ENCODE peak calls at places on chromosomes 5 and 9, in nine cellular contexts. R is type B pancreatic cell; D is NCI-H1105; V is pancreas; O is CD4-positive, alpha-beta memory T cell; P is NCI-H1092; G is naive thymus-derived CD4-positive, alpha-beta T cell; Y is stimulated activated CD8-positive, alpha-beta memory T cell treated with anti-CD3 and anti-CD28 coated beads, Interleukin-15, amount 100 ng/mL, for 24 hours; S is 8988T. C is an unnamed sample.

GRCh38 chr9:130451004-130451390 is 6.2 kb downstream of the ASS1 start:
- DNase-seq in O (no peak), V (peak), D (no peak), Y (no peak), G (no peak), R (no peak), S (no peak), P (no peak), C (no peak)

GRCh38 chr5:16736158-16736994 is 119.6 kb upstream of the RETREG1 start:
- DNase-seq in V (no peak), R (no peak), Y (no peak), S (no peak), G (no peak), D (peak), O (no peak), P (peak), C (peak)

GRCh38 chr5:115661156-115661555 is 35.3 kb upstream of the TMED7 start:
- DNase-seq in R (no peak), O (no peak), P (no peak), G (no peak), V (no peak), D (no peak), Y (no peak), S (no peak), C (no peak)

GRCh38 chr5:107472620-107473064 is 198.1 kb downstream of the EFNA5 start:
- DNase-seq in Y (no peak), R (no peak), O (no peak), G (no peak), P (no peak), V (no peak), S (no peak), D (no peak), C (no peak)

GRCh38 chr5:10400411-10400810 is 41.3 kb upstream of the ROPN1L start:
- DNase-seq in G (no peak), O (no peak), S (no peak), Y (no peak), P (no peak), V (no peak), D (no peak), R (no peak), C (no peak)

GRCh38 chr5:123455095-123455494 is 31.9 kb upstream of the CEP120 start:
- DNase-seq in G (no peak), V (no peak), Y (no peak), P (no peak), S (no peak), D (no peak), R (no peak), O (no peak), C (no peak)

GRCh38 chr5:179400020-179400419 is 54.8 kb upstream of the ADAMTS2 start:
- DNase-seq in S (no peak), D (no peak), V (no peak), Y (no peak), G (no peak), R (peak), P (no peak), O (no peak), C (no peak)

GRCh38 chr5:103272377-103272776 is 13.8 kb downstream of the MACIR start:
- DNase-seq in O (no peak), D (no peak), V (no peak), R (no peak), S (no peak), P (no peak), G (no peak), Y (no peak), C (no peak)

GRCh38 chr5:115497200-115497599 is 47.4 kb downstream of the FEM1C start:
- DNase-seq in D (no peak), G (no peak), R (no peak), S (no peak), Y (no peak), P (no peak), O (no peak), V (no peak), C (no peak)

GRCh38 chr9:90300901-90301688 is 341.5 kb downstream of the DIRAS2 start:
- DNase-seq in Y (no peak), P (no peak), S (peak), D (no peak), V (no peak), O (no peak), R (no peak), G (no peak), C (no peak)

GRCh38 chr9:81693639-81694378 is 4.5 kb upstream of the TLE1 start:
- DNase-seq in V (no peak), P (no peak), R (no peak), D (no peak), S (no peak), G (no peak), O (no peak), Y (no peak), C (no peak)

GRCh38 chr5:144352318-144352717 is 181.6 kb downstream of the KCTD16 start:
- DNase-seq in P (no peak), R (no peak), O (no peak), S (no peak), Y (no peak), G (no peak), D (no peak), V (no peak), C (no peak)

GRCh38 chr5:149572576-149573231 is 8.6 kb upstream of the ARHGEF37 start:
- DNase-seq in O (no peak), R (no peak), P (no peak), G (no peak), V (no peak), D (no peak), S (no peak), Y (no peak), C (no peak)

GRCh38 chr9:110426052-110426709 is 88.5 kb upstream of the TXNDC8 start:
- DNase-seq in G (no peak), R (no peak), V (no peak), P (no peak), D (no peak), O (no peak), S (no peak), Y (no peak), C (peak)

GRCh38 chr5:80190960-80191359 is 64.9 kb downstream of the SERINC5 start:
- DNase-seq in Y (no peak), O (no peak), R (no peak), S (no peak), G (no peak), D (no peak), V (no peak), P (no peak), C (no peak)

GRCh38 chr9:79769476-79770275 is 197.9 kb downstream of the TLE4 start:
- DNase-seq in P (no peak), R (no peak), D (no peak), V (no peak), S (no peak), O (no peak), G (no peak), Y (no peak), C (no peak)

GRCh38 chr9:91857831-91858669 is 92.0 kb downstream of the ROR2 start:
- DNase-seq in Y (no peak), G (no peak), O (no peak), S (no peak), V (no peak), D (no peak), R (no peak), P (no peak), C (no peak)

GRCh38 chr9:114060070-114060469 is 18.0 kb downstream of the AMBP start:
- DNase-seq in S (no peak), R (peak), G (no peak), O (no peak), V (no peak), D (no peak), Y (no peak), P (no peak), C (no peak)

GRCh38 chr5:37810311-37810710 is 29.5 kb downstream of the GDNF start:
- DNase-seq in V (no peak), O (no peak), G (no peak), R (no peak), S (no peak), D (no peak), P (no peak), Y (no peak), C (no peak)

GRCh38 chr9:35533398-35533797 is 43.5 kb downstream of the RUSC2 start:
- DNase-seq in G (no peak), R (no peak), S (no peak), O (no peak), P (no peak), V (no peak), D (no peak), Y (no peak), C (no peak)

GRCh38 chr5:144416196-144416595 is 245.5 kb downstream of the KCTD16 start:
- DNase-seq in S (no peak), O (no peak), D (no peak), G (no peak), R (no peak), V (no peak), P (no peak), Y (no peak), C (no peak)

GRCh38 chr5:149488645-149489306 is 62.5 kb downstream of the CSNK1A1 start:
- DNase-seq in P (no peak), G (no peak), R (no peak), V (no peak), Y (no peak), D (no peak), S (no peak), O (no peak), C (no peak)

GRCh38 chr9:4994166-4994890 is 9.3 kb downstream of the JAK2 start:
- DNase-seq in V (no peak), D (peak), P (peak), Y (no peak), O (no peak), R (no peak), S (no peak), G (no peak), C (no peak)

GRCh38 chr9:122453677-122454135 is 24.0 kb downstream of the OR1J1 start:
- DNase-seq in O (no peak), D (no peak), G (no peak), P (no peak), R (no peak), Y (no peak), S (no peak), V (no peak), C (no peak)

GRCh38 chr5:179271301-179271650 is 74.0 kb downstream of the ADAMTS2 start:
- DNase-seq in Y (no peak), V (peak), O (no peak), P (no peak), R (peak), D (no peak), S (no peak), G (no peak), C (no peak)

GRCh38 chr9:6545017-6545691 is 100.4 kb downstream of the GLDC start:
- DNase-seq in G (no peak), V (no peak), R (no peak), O (no peak), S (no peak), D (no peak), P (no peak), Y (no peak), C (no peak)

GRCh38 chr5:55037046-55037771 is 13.2 kb downstream of the GZMK start:
- DNase-seq in O (peak), D (no peak), Y (no peak), S (no peak), G (no peak), V (no peak), P (no peak), R (no peak), C (peak)

GRCh38 chr5:14406554-14406849 is 175.1 kb upstream of the OTULINL start:
- DNase-seq in P (no peak), S (peak), D (no peak), R (no peak), V (no peak), G (no peak), Y (no peak), O (no peak), C (peak)

GRCh38 chr5:40410231-40410861 is 269.4 kb upstream of the PTGER4 start:
- DNase-seq in Y (no peak), R (no peak), O (peak), V (no peak), S (no peak), D (no peak), G (peak), P (no peak), C (peak)

GRCh38 chr5:168699002-168699401 is 119.8 kb upstream of the PANK3 start:
- DNase-seq in Y (no peak), D (no peak), R (no peak), V (no peak), S (no peak), P (no peak), G (no peak), O (no peak), C (no peak)

GRCh38 chr5:171143171-171143570 is 165.9 kb upstream of the TLX3 start:
- DNase-seq in O (no peak), P (no peak), S (no peak), Y (no peak), D (no peak), G (no peak), R (no peak), V (no peak), C (no peak)

GRCh38 chr9:73655363-73655762 is 503.7 kb downstream of the ANXA1 start:
- DNase-seq in R (no peak), O (no peak), Y (no peak), S (no peak), P (no peak), V (no peak), D (no peak), G (no peak), C (no peak)

GRCh38 chr9:37324261-37324683 is 98.2 kb upstream of the GRHPR start:
- DNase-seq in V (no peak), S (no peak), R (no peak), O (no peak), D (no peak), G (no peak), P (peak), Y (no peak), C (peak)

GRCh38 chr9:106481003-106481614 is 381.9 kb upstream of the ZNF462 start:
- DNase-seq in O (no peak), G (no peak), S (no peak), Y (no peak), V (no peak), R (no peak), P (no peak), D (no peak), C (no peak)

GRCh38 chr5:78050888-78051287 is 243.6 kb downstream of the AP3B1 start:
- DNase-seq in D (no peak), O (no peak), R (no peak), S (no peak), G (no peak), P (no peak), V (no peak), Y (no peak), C (peak)

GRCh38 chr5:180330810-180331646 is 22.1 kb downstream of the GFPT2 start:
- DNase-seq in Y (no peak), R (no peak), G (no peak), V (no peak), D (no peak), P (no peak), S (no peak), O (no peak), C (peak)

GRCh38 chr5:176891331-176891958 is 7.7 kb downstream of the HK3 start:
- DNase-seq in P (no peak), Y (no peak), S (no peak), G (no peak), V (no peak), R (no peak), O (no peak), D (no peak), C (no peak)

GRCh38 chr5:91016954-91017690 is 366.0 kb downstream of the ARRDC3 start:
- DNase-seq in S (no peak), G (no peak), P (no peak), R (no peak), Y (no peak), D (no peak), O (no peak), V (no peak), C (no peak)

C was measured in lung microvascular endothelial cell.